ENCODE peak calls at places on chromosomes 16 and 17, in five cellular contexts. I is fibroblast of lung; U is CD8-positive, alpha-beta T cell; T is body of pancreas; X is heart right ventricle. W is an unnamed sample.

GRCh38 chr17:65902831-65903549 is 288.9 kb downstream of the CEP112 start:
- DNase-seq in I (peak), U (no peak), T (peak), X (no peak), W (no peak)

GRCh38 chr16:27798241-27798640 is 248.3 kb downstream of the KATNIP start:
- DNase-seq in I (no peak), U (no peak), T (no peak), X (no peak), W (peak)

GRCh38 chr17:71846561-71846960 is 274.3 kb upstream of the SOX9 start:
- DNase-seq in I (peak), U (no peak), T (no peak), X (no peak), W (no peak)

GRCh38 chr17:2215616-2216364 is 87.8 kb downstream of the SMG6 start:
- DNase-seq in I (peak), U (peak), T (peak), X (peak), W (peak)

GRCh38 chr16:24539850-24540484 is 601 bp downstream of the RBBP6 start:
- DNase-seq in I (peak), U (no peak), T (peak), X (peak), W (no peak)

GRCh38 chr17:16945141-16945493 is 26.8 kb downstream of the TNFRSF13B start:
- DNase-seq in I (no peak), U (peak), T (no peak), X (no peak), W (no peak)

GRCh38 chr17:64498308-64499203 is 1.7 kb upstream of the POLG2 start:
- DNase-seq in I (no peak), U (no peak), T (no peak), X (no peak), W (no peak)

GRCh38 chr16:58331024-58331707 is 36.3 kb upstream of the PRSS54 start:
- DNase-seq in I (peak), U (no peak), T (no peak), X (no peak), W (no peak)

GRCh38 chr16:11721781-11722467 is 20.7 kb downstream of the TXNDC11 start:
- DNase-seq in I (no peak), U (no peak), T (no peak), X (no peak), W (no peak)

GRCh38 chr17:43438626-43439529 is 40.1 kb downstream of the ARL4D start:
- DNase-seq in I (peak), U (no peak), T (no peak), X (no peak), W (no peak)

GRCh38 chr17:28497931-28498330 is 8.2 kb upstream of the FOXN1 start:
- DNase-seq in I (no peak), U (no peak), T (peak), X (no peak), W (no peak)

GRCh38 chr16:10087151-10087550 is 95.1 kb downstream of the GRIN2A start:
- DNase-seq in I (no peak), U (no peak), T (no peak), X (no peak), W (no peak)

GRCh38 chr17:76046064-76046463 is 19.0 kb upstream of the EVPL start:
- DNase-seq in I (no peak), U (no peak), T (no peak), X (no peak), W (no peak)

GRCh38 chr17:17421346-17422216 is 55.2 kb upstream of the MED9 start:
- DNase-seq in I (no peak), U (no peak), T (no peak), X (no peak), W (no peak)

GRCh38 chr16:9489823-9490467 is 398.5 kb downstream of the HAPSTR1 start:
- DNase-seq in I (no peak), U (no peak), T (peak), X (peak), W (peak)

GRCh38 chr17:62703776-62704380 is 76.4 kb downstream of the MRC2 start:
- DNase-seq in I (peak), U (peak), T (peak), X (peak), W (peak)

GRCh38 chr16:57304169-57305061 is 19.9 kb upstream of the PLLP start:
- DNase-seq in I (peak), U (no peak), T (peak), X (no peak), W (no peak)

GRCh38 chr17:49717371-49717841 is 9.6 kb upstream of the SLC35B1 start:
- DNase-seq in I (no peak), U (no peak), T (peak), X (peak), W (no peak)

GRCh38 chr17:50219345-50219744 is 17.9 kb upstream of the COL1A1 start:
- DNase-seq in I (peak), U (no peak), T (no peak), X (no peak), W (no peak)

GRCh38 chr17:27294689-27295630 is 1.0 kb downstream of the WSB1 start:
- DNase-seq in I (peak), U (no peak), T (peak), X (no peak), W (no peak)

GRCh38 chr16:50245417-50246298 is 20.7 kb upstream of the ADCY7 start:
- DNase-seq in I (peak), U (peak), T (peak), X (peak), W (no peak)

GRCh38 chr16:86680137-86680536 is 101.8 kb downstream of the FOXL1 start:
- DNase-seq in I (peak), U (no peak), T (no peak), X (no peak), W (no peak)

GRCh38 chr17:60305141-60305540 is 86.8 kb downstream of the USP32 start:
- DNase-seq in I (no peak), U (no peak), T (peak), X (no peak), W (peak)

GRCh38 chr16:4892356-4893102 is 44.4 kb downstream of the PPL start:
- DNase-seq in I (peak), U (no peak), T (no peak), X (peak), W (peak)

GRCh38 chr17:76076100-76076764 is 1.7 kb downstream of the GALR2 start:
- DNase-seq in I (no peak), U (no peak), T (no peak), X (no peak), W (no peak)

GRCh38 chr17:15941781-15942180 is 3.1 kb upstream of the ADORA2B start:
- DNase-seq in I (peak), U (no peak), T (no peak), X (no peak), W (no peak)

GRCh38 chr16:50751528-50751927 is 9.6 kb downstream of the CYLD start:
- DNase-seq in I (no peak), U (no peak), T (no peak), X (no peak), W (no peak)

GRCh38 chr16:4021070-4021779 is 95.0 kb downstream of the ADCY9 start:
- DNase-seq in I (no peak), U (no peak), T (peak), X (no peak), W (no peak)

GRCh38 chr17:49146620-49147306 is 14.2 kb downstream of the B4GALNT2 start:
- DNase-seq in I (peak), U (no peak), T (no peak), X (no peak), W (no peak)

GRCh38 chr17:7851438-7852261 is 3.2 kb upstream of the TMEM88 start:
- DNase-seq in I (peak), U (peak), T (peak), X (peak), W (peak)

GRCh38 chr17:58747674-58748073 is 8.0 kb upstream of the PPM1E start:
- DNase-seq in I (no peak), U (no peak), T (no peak), X (no peak), W (no peak)

GRCh38 chr17:44079877-44080821 is 9.6 kb downstream of the G6PC3 start:
- DNase-seq in I (no peak), U (no peak), T (no peak), X (no peak), W (no peak)

GRCh38 chr17:10403589-10403988 is 18.2 kb downstream of the MYH8 start:
- DNase-seq in I (no peak), U (no peak), T (no peak), X (no peak), W (no peak)

GRCh38 chr17:21170829-21171228 is 43.1 kb downstream of the TMEM11 start:
- DNase-seq in I (peak), U (peak), T (no peak), X (no peak), W (no peak)

GRCh38 chr17:329794-330420 is 22.7 kb downstream of the RPH3AL start:
- DNase-seq in I (no peak), U (no peak), T (no peak), X (no peak), W (no peak)

GRCh38 chr16:9033125-9033830 is 58.2 kb upstream of the HAPSTR1 start:
- DNase-seq in I (peak), U (no peak), T (peak), X (no peak), W (no peak)

GRCh38 chr16:3878610-3879009 is 1.9 kb downstream of the CREBBP start:
- DNase-seq in I (peak), U (no peak), T (no peak), X (no peak), W (no peak)

GRCh38 chr16:49078571-49078970 is 203.1 kb downstream of the CBLN1 start:
- DNase-seq in I (no peak), U (no peak), T (no peak), X (no peak), W (no peak)

GRCh38 chr16:49081556-49081955 is 200.1 kb downstream of the CBLN1 start:
- DNase-seq in I (no peak), U (no peak), T (no peak), X (no peak), W (no peak)

GRCh38 chr16:49078104-49078503 is 203.5 kb downstream of the CBLN1 start:
- DNase-seq in I (no peak), U (no peak), T (no peak), X (no peak), W (no peak)

GRCh38 chr16:49075709-49076108 is 205.9 kb downstream of the CBLN1 start:
- DNase-seq in I (no peak), U (no peak), T (no peak), X (no peak), W (no peak)
- H3K27ac ChIP-seq in I (no peak), U (no peak), T (no peak), X (no peak), W (no peak)

DNA sequence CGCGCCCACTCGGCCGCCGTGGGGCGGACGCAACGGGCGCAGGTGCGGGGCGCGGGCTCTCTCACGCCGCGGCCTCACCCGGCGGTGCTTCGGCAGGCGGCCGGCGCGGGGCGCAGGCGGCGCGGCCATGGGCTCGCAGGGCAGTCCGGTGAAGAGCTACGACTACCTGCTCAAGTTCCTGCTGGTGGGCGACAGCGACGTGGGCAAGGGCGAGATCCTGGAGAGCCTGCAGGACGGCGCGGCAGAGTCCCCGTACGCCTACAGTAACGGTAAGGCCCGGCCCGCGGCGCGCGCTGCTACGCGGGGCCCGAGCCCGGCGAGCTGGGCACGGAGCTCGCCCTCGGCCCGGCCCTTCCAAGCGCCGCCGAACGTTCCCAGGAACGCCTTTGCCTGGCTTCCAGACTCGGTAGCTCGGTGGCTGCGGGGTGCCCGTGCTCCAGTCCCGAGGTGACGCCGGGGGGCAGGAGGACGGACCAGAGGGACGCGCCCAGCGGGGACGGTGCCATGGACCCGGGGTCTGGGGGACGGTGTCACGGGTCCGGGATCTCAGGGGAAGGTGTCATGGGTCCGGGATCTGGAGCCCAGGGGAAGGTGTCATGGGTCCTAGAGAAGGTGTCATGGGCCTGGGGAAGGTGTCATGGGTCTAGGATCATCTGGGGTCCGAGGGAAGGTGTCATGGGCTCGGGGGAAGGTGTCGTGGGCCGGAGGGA is 454 bp downstream of the RAB40C start:
- DNase-seq in I (peak), U (no peak), T (peak), X (peak), W (no peak)
- H3K27ac ChIP-seq in I (peak), U (peak), T (peak), X (peak), W (peak)

GRCh38 chr17:37200497-37200896 is 175.3 kb upstream of the C17orf78 start:
- DNase-seq in I (no peak), U (no peak), T (no peak), X (no peak), W (no peak)
- H3K27ac ChIP-seq in I (no peak), U (no peak), T (no peak), X (no peak), W (no peak)

GRCh38 chr17:82553210-82553930 is 33.8 kb downstream of the FOXK2 start:
- DNase-seq in I (no peak), U (no peak), T (peak), X (no peak), W (no peak)
- H3K27ac ChIP-seq in I (no peak), U (no peak), T (peak), X (peak), W (peak)